ENCODE peak calls at places on chromosomes 16 and 17, in seven cellular contexts. A, H, W, S, Z, L and D are unnamed samples. For H3K4me1 and H3K36me3, the result is how much of the 10 kb centered on the place peaks cover.

GRCh38 chr16:1763521-1764511 is 7.5 kb downstream of the NME3 start:
- DNase-seq in A (no peak), Z (no peak), S (no peak), H (no peak), L (no peak), W (peak), D (no peak)

GRCh38 chr16:11202260-11203091 is 53.5 kb downstream of the SOCS1 start:
- DNase-seq in H (no peak), Z (no peak), A (no peak), S (no peak), W (no peak), L (no peak), D (no peak)

GRCh38 chr17:81575836-81576235 is 23.7 kb upstream of the FAAP100 start:
- DNase-seq in L (no peak), Z (no peak), A (no peak), S (no peak), H (no peak), W (no peak), D (no peak)

GRCh38 chr16:49939495-49939894 is 83.6 kb upstream of the ZNF423 start:
- DNase-seq in H (no peak), L (no peak), S (no peak), Z (no peak), W (no peak), A (no peak), D (no peak)

GRCh38 chr17:21171309-21171922 is 42.5 kb downstream of the TMEM11 start:
- DNase-seq in Z (no peak), A (no peak), S (no peak), W (no peak), H (no peak), L (no peak), D (no peak)

GRCh38 chr16:72009779-72010178 is 1.2 kb downstream of the DHODH start:
- DNase-seq in A (no peak), L (no peak), Z (no peak), H (no peak), S (no peak), W (no peak), D (no peak)

GRCh38 chr16:8808613-8809353 is 11.1 kb downstream of the PMM2 start:
- DNase-seq in A (no peak), Z (no peak), S (no peak), H (no peak), L (no peak), W (no peak), D (no peak)

GRCh38 chr17:57454729-57455062 is 198.4 kb downstream of the MSI2 start:
- DNase-seq in S (no peak), L (no peak), A (no peak), Z (no peak), W (no peak), H (no peak), D (no peak)

GRCh38 chr17:4837471-4838305 is 4.5 kb downstream of the MINK1 start:
- DNase-seq in Z (no peak), A (no peak), L (peak), S (no peak), W (no peak), H (no peak), D (peak)

GRCh38 chr17:6780886-6781285 is 4.9 kb downstream of the FBXO39 start:
- DNase-seq in Z (no peak), A (no peak), L (no peak), S (no peak), H (no peak), W (no peak), D (no peak)

GRCh38 chr16:22785552-22785951 is 28.4 kb upstream of the HS3ST2 start:
- DNase-seq in L (no peak), Z (no peak), H (no peak), W (no peak), S (no peak), A (no peak), D (no peak)

GRCh38 chr17:77036841-77037381 is 103.9 kb upstream of the SEC14L1 start:
- DNase-seq in L (no peak), H (no peak), A (no peak), S (no peak), W (peak), Z (no peak), D (no peak)

GRCh38 chr17:1989135-1989534 is 36.0 kb downstream of the RTN4RL1 start:
- DNase-seq in W (peak), H (peak), Z (no peak), A (peak), S (no peak), L (peak), D (no peak)

GRCh38 chr17:81242421-81243332 is 3.6 kb downstream of the NDUFAF8 start:
- DNase-seq in L (no peak), S (no peak), A (no peak), Z (no peak), W (no peak), H (no peak), D (peak)

GRCh38 chr17:37327341-37328090 is 48.3 kb upstream of the C17orf78 start:
- DNase-seq in W (peak), L (no peak), A (no peak), Z (no peak), H (no peak), S (no peak), D (no peak)

GRCh38 chr16:3983081-3983520 is 102.6 kb upstream of the CREBBP start:
- DNase-seq in H (no peak), S (peak), L (peak), Z (peak), A (peak), W (peak), D (peak)

GRCh38 chr16:87979352-87979751 is 28.1 kb downstream of the BANP start:
- DNase-seq in L (no peak), Z (no peak), W (no peak), S (no peak), A (no peak), H (no peak), D (peak)

GRCh38 chr17:31900877-31901276 is 631 bp downstream of the UTP6 start:
- DNase-seq in Z (no peak), S (no peak), H (no peak), W (peak), A (no peak), L (no peak), D (no peak)

GRCh38 chr17:72318131-72318530 is 197.3 kb downstream of the SOX9 start:
- DNase-seq in L (no peak), S (no peak), H (no peak), A (no peak), Z (no peak), W (no peak), D (no peak)

GRCh38 chr16:10839271-10839661 is 20.7 kb upstream of the TVP23A start:
- DNase-seq in L (peak), Z (no peak), W (no peak), A (no peak), H (no peak), S (no peak), D (no peak)

GRCh38 chr17:266701-267656 is 85.5 kb upstream of the DOC2B start:
- DNase-seq in Z (peak), H (peak), A (peak), S (no peak), L (peak), W (peak), D (peak)

GRCh38 chr16:50944431-50944830 is 202.5 kb downstream of the CYLD start:
- DNase-seq in S (no peak), L (no peak), H (no peak), Z (no peak), W (no peak), A (no peak), D (no peak)

GRCh38 chr17:47957591-47958490 is at the start of gene PRR15L:
- DNase-seq in Z (no peak), L (no peak), W (no peak), H (no peak), A (no peak), S (peak), D (no peak)

GRCh38 chr16:19143241-19143640 is 24.8 kb upstream of the SYT17 start:
- DNase-seq in Z (no peak), H (no peak), S (no peak), A (no peak), W (peak), L (no peak), D (no peak)

GRCh38 chr17:80169784-80170500 is at the start of gene CARD14:
- DNase-seq in A (no peak), H (no peak), S (peak), Z (no peak), L (no peak), W (no peak), D (no peak)

GRCh38 chr16:6375471-6376075 is 957.1 kb upstream of the RBFOX1 start:
- DNase-seq in S (no peak), L (no peak), W (no peak), A (no peak), H (no peak), Z (no peak), D (no peak)

GRCh38 chr17:35051579-35052239 is 11.8 kb downstream of the RFFL start:
- DNase-seq in Z (peak), S (no peak), L (no peak), A (no peak), H (no peak), W (peak), D (no peak)

GRCh38 chr16:16196099-16196498 is 27.2 kb downstream of the ABCC6 start:
- DNase-seq in W (no peak), Z (no peak), S (no peak), L (no peak), H (no peak), A (no peak), D (no peak)

GRCh38 chr16:56932588-56933265 is 785 bp downstream of the HERPUD1 start:
- DNase-seq in H (peak), S (peak), L (peak), A (peak), W (peak), Z (peak), D (peak)

GRCh38 chr16:3235856-3236669 is 1.1 kb upstream of the ZNF200 start:
- DNase-seq in Z (no peak), S (peak), A (peak), W (no peak), L (peak), H (no peak), D (peak)

GRCh38 chr16:25709182-25709581 is 17.4 kb downstream of the HS3ST4 start:
- DNase-seq in L (no peak), Z (no peak), A (no peak), S (no peak), H (no peak), W (no peak), D (no peak)

GRCh38 chr17:35121315-35121714 is at the start of gene FNDC8:
- DNase-seq in W (no peak), Z (no peak), A (no peak), H (no peak), S (no peak), L (no peak), D (no peak)

GRCh38 chr17:39531252-39531651 is 70.0 kb downstream of the CDK12 start:
- DNase-seq in L (no peak), H (no peak), Z (no peak), S (no peak), W (no peak), A (no peak), D (no peak)

GRCh38 chr17:39527220-39527813 is 66.0 kb downstream of the CDK12 start:
- DNase-seq in H (no peak), S (no peak), W (no peak), L (no peak), A (no peak), Z (peak), D (no peak)

GRCh38 chr17:39529455-39529854 is 68.2 kb downstream of the CDK12 start:
- DNase-seq in Z (peak), L (no peak), S (no peak), H (no peak), A (no peak), W (no peak), D (no peak)

GRCh38 chr17:39530513-39530912 is 69.2 kb downstream of the CDK12 start:
- DNase-seq in H (no peak), Z (no peak), S (no peak), L (no peak), W (no peak), A (no peak), D (no peak)

DNA sequence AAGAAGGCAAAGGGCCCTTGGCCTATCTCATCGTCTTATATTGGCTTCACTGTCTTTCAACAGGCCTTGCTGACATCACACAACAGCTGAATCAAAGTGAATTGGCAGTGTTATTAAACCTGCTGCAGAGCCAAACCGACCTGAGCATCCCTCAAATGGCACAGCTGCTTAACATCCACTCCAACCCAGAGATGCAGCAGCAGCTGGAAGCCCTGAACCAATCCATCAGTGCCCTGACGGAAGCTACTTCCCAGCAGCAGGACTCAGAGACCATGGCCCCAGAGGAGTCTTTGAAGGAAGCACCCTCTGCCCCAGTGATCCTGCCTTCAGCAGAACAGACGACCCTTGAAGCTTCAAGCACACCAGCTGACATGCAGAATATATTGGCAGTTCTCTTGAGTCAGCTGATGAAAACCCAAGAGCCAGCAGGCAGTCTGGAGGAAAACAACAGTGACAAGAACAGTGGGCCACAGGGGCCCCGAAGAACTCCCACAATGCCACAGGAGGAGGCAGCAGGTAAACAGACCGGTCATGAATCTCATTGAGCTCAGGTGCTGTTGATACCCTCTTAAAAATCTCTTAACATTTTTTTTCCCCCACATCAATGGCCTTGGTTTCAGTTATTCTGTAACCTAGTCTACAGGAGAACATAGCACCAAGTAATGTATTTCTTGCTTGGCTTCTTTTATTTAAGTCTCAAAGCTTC is 64.7 kb downstream of the CDK12 start:
- DNase-seq in H (no peak), S (no peak), L (no peak), W (no peak), Z (no peak), A (no peak), D (no peak)
- H3K4me1 ChIP-seq in H (under half), S (under half), L (under half), W (under half), Z (under half), A (under half), D (under half)

GRCh38 chr17:42997390-42997983 is 732 bp upstream of the RPL27 start:
- DNase-seq in H (no peak), W (no peak), L (no peak), S (no peak), A (no peak), Z (no peak), D (no peak)

GRCh38 chr17:42997984-42998938 is at the start of gene RPL27:
- DNase-seq in Z (peak), H (peak), S (peak), W (peak), L (peak), A (peak), D (peak)

GRCh38 chr17:43003542-43004172 is 2.9 kb upstream of the IFI35 start:
- DNase-seq in W (peak), H (no peak), A (peak), Z (no peak), L (peak), S (no peak), D (no peak)

DNA sequence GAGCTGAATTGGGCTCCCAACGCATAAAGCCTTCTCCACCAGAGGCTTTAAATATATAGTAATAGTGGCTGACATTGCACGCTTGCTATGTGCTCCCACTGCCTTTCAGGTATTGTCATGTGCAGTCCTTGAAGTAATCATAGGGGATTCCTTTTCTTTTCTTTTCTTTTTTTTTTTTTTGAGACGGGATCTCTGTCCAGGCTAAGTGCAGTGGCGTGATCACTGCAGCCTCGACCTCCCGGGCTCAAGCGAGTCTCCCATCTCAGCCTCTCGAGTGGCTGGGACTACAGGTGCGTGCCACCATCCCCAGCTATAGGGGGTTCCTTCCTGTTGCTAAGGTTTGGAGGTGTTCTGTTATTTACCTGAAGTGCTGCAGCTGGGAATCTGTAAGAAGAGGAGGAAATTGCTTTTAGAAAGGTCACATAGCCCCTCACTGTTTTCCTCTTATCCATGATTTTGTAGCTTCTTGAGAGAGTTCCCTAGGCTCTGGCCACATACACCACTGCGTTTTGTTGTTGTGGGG is 845 bp downstream of the RPL27 start:
- DNase-seq in Z (no peak), S (no peak), H (no peak), L (no peak), W (no peak), A (no peak), D (no peak)
- H3K36me3 ChIP-seq in Z (under half), S (under half), H (under half), L (under half), W (under half), A (under half), D (half or more)

GRCh38 chr17:8155341-8156173 is 3.4 kb upstream of the PER1 start:
- DNase-seq in Z (no peak), A (peak), L (peak), W (no peak), S (no peak), H (peak), D (peak)

GRCh38 chr17:8154608-8155152 is 2.5 kb upstream of the PER1 start:
- DNase-seq in W (no peak), Z (no peak), L (no peak), A (no peak), H (peak), S (no peak), D (no peak)

GRCh38 chr17:8153957-8154607 is 1.9 kb upstream of the PER1 start:
- DNase-seq in A (peak), W (peak), L (peak), Z (peak), H (peak), S (peak), D (peak)

GRCh38 chr17:8158267-8159031 is 4.3 kb downstream of the VAMP2 start:
- DNase-seq in W (peak), H (peak), A (peak), S (peak), Z (peak), L (peak), D (peak)

GRCh38 chr17:8156174-8156992 is 4.2 kb upstream of the PER1 start:
- DNase-seq in A (peak), Z (peak), L (peak), S (peak), H (peak), W (peak), D (peak)
- TF ChIP-seq CTCF in A (no peak), Z (no peak), L (no peak), S (no peak), H (no peak), W (no peak), D (no peak)

GRCh38 chr16:17408955-17409441 is 61.8 kb downstream of the XYLT1 start:
- DNase-seq in W (no peak), A (no peak), L (no peak), S (no peak), H (no peak), Z (no peak), D (no peak)
- H3K4me1 ChIP-seq in W (under half), A (under half), L (under half), S (under half), H (under half), Z (under half), D (under half)

GRCh38 chr17:58506354-58507080 is 7.9 kb downstream of the MTMR4 start:
- DNase-seq in W (no peak), L (no peak), H (no peak), Z (no peak), A (no peak), S (no peak), D (no peak)

GRCh38 chr17:58501451-58501850 is 13.0 kb downstream of the MTMR4 start:
- DNase-seq in S (no peak), A (no peak), W (no peak), L (no peak), H (no peak), Z (no peak), D (no peak)

GRCh38 chr17:58507123-58507634 is 7.3 kb downstream of the MTMR4 start:
- DNase-seq in W (no peak), Z (no peak), S (no peak), L (peak), A (no peak), H (no peak), D (no peak)

GRCh38 chr17:58504826-58505351 is 9.5 kb downstream of the MTMR4 start:
- DNase-seq in Z (no peak), S (no peak), L (no peak), H (no peak), A (no peak), W (no peak), D (no peak)

DNA sequence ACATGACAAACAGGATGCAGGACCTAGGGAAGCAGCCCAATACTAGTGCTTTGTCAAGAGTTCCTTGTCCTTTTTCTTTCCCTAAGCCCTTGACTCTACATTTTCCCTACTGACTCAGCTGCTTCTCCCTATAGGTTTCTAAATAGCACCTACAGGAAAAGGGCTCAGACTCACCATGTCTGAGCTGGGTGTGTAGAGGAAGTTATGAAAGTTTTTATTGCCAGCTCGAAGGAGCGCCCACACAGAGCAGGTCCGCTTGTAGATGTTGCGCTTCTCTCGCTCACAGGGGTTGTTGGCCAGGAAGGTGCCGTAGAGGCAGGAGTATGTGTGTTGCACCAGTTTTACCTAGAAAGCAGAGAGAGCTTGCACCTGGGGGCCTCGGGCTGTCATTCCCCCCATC is 10.6 kb downstream of the MTMR4 start:
- DNase-seq in A (no peak), S (no peak), L (no peak), Z (no peak), H (no peak), W (no peak), D (no peak)
- H3K36me3 ChIP-seq in A (under half), S (half or more), L (under half), Z (under half), H (half or more), W (under half), D (under half)